ENCODE peak calls at places on chromosome 19, in eight cellular contexts. E is psoas muscle, K is WTC11, B is lower leg skin, I is thoracic aorta, Q is fibroblast of pulmonary artery, J is bronchial epithelial cell, L is ovary. H is an unnamed sample.

GRCh38 chr19:4676955-4677731 is 7.0 kb upstream of the MYDGF start:
- DNase-seq in Q (peak; percentile 56), L (no peak), J (peak; percentile 30), I (no peak), E (peak; percentile 87), K (peak; percentile 87), B (no peak), H (no peak)

GRCh38 chr19:14059093-14059480 is 2.8 kb downstream of the PALM3 start:
- DNase-seq in J (no peak), E (no peak), Q (no peak), K (peak; percentile 78), B (no peak), I (no peak), L (no peak), H (no peak)

GRCh38 chr19:46963093-46963734 is 56.4 kb upstream of the NPAS1 start:
- DNase-seq in E (no peak), Q (peak; percentile 98), K (no peak), J (no peak), B (no peak), I (no peak), L (no peak), H (no peak)

GRCh38 chr19:33661336-33661735 is 39.6 kb downstream of the CHST8 start:
- DNase-seq in B (no peak), E (no peak), I (no peak), J (no peak), L (no peak), Q (no peak), K (peak; percentile 7), H (no peak)

GRCh38 chr19:738509-739128 is 12.3 kb upstream of the MISP start:
- DNase-seq in I (no peak), B (no peak), Q (no peak), L (no peak), K (no peak), J (no peak), E (no peak), H (no peak)

GRCh38 chr19:48123907-48124675 is 13.5 kb upstream of the PLA2G4C start:
- DNase-seq in Q (peak; percentile 86), B (no peak), E (no peak), I (no peak), J (peak; percentile 96), K (no peak), L (no peak), H (no peak)

GRCh38 chr19:2477732-2478191 is 1.8 kb downstream of the GADD45B start:
- DNase-seq in J (no peak), Q (peak; percentile 64), I (no peak), K (no peak), B (no peak), E (peak; percentile 59), L (no peak), H (no peak)

GRCh38 chr19:11373885-11374448 is 499 bp upstream of the SWSAP1 start:
- DNase-seq in J (no peak), E (no peak), K (no peak), B (no peak), I (no peak), Q (no peak), L (no peak), H (no peak)

GRCh38 chr19:35730326-35730725 is 11.9 kb downstream of the IGFLR1 start:
- DNase-seq in I (no peak), E (peak; percentile 50), B (no peak), L (no peak), Q (no peak), K (no peak), J (no peak), H (no peak)

GRCh38 chr19:35731779-35732405 is 10.4 kb downstream of the IGFLR1 start:
- DNase-seq in K (no peak), J (no peak), E (no peak), I (no peak), L (no peak), Q (no peak), B (no peak), H (peak; percentile 15)

GRCh38 chr19:35729763-35730162 is 12.0 kb downstream of the KMT2B start:
- DNase-seq in J (no peak), Q (no peak), L (no peak), E (peak; percentile 47), I (no peak), K (no peak), B (no peak), H (no peak)

GRCh38 chr19:35732540-35733179 is 9.6 kb downstream of the IGFLR1 start:
- DNase-seq in E (no peak), I (no peak), Q (no peak), L (no peak), B (no peak), K (no peak), J (no peak), H (peak; percentile 20)

DNA sequence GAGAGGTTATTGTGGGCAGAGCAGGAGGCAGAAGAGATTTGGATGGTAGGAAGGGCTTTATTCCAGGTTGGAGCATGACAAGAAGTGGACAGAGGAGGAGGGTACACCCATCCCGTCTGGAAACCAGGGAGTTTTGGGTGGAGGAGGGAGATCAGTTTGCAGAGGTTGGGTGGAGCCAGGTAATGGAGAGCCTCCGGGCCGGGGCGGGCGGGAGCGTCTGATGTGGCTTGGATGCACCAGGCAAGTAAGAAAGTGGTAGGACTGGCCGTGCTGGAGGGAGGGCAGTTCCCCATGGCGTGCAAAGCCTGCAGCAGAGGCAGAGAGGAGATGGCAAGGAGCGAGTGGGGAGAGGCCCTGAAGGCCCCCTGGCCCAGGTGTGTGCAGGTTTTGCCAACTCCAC is 10.9 kb downstream of the IGFLR1 start:
- DNase-seq in L (no peak), J (no peak), B (no peak), Q (no peak), K (no peak), I (no peak), E (peak; percentile 30), H (peak; percentile 12)
- TF ChIP-seq CTCF in L (no peak), J (no peak), B (no peak), Q (no peak), K (no peak), I (no peak), E (no peak), H (no peak)

DNA sequence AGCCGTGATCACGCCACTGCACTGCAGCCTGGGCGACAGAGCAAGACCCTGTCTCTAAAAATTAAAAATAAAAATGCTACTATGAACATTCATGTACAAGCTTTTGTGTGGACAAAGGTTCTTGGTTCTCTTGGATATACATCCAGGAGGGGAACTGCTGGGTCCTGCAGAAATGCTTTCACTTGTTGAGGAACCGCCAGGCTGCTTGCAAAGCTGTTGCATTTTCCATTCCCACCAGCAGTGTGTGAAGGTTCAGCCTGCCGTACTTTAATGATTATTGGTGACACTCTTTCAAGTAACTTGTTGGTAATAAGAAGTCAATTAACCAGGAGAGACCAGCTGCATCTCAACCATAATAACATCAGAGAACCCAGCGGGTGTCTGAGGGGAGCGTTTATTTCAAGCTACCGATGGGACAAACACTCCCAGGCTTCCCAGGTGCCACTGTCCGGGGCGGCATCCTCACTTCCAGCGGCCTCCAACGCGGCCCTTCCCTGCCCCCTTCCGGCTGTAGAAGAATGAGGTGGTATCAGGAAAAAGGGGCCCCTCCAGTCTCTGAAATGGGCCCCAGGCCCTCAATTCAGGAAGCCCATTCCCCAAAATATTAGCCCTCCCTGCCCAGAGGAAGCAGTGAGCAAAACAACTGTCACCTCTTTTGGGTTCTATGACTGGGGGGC is 15.2 kb upstream of the PPP1R12C start:
- DNase-seq in L (no peak), K (no peak), I (no peak), Q (no peak), J (no peak), B (no peak), E (peak; percentile 40), H (no peak)
- TF ChIP-seq CTCF in L (no peak), K (no peak), I (no peak), Q (no peak), J (no peak), B (no peak), E (no peak), H (peak; percentile 22)

GRCh38 chr19:40640744-40641143 is 39.6 kb downstream of the LTBP4 start:
- DNase-seq in J (peak; percentile 17), Q (peak; percentile 44), B (no peak), K (no peak), I (no peak), L (no peak), E (no peak), H (no peak)

GRCh38 chr19:40639638-40639982 is 38.4 kb downstream of the LTBP4 start:
- DNase-seq in E (no peak), K (no peak), J (no peak), Q (no peak), I (no peak), L (no peak), B (no peak), H (no peak)

GRCh38 chr19:40642757-40643325 is 41.7 kb downstream of the LTBP4 start:
- DNase-seq in B (no peak), L (no peak), Q (no peak), K (no peak), E (no peak), I (no peak), J (no peak), H (no peak)

GRCh38 chr19:40642062-40642706 is 41.0 kb downstream of the LTBP4 start:
- DNase-seq in E (no peak), B (no peak), I (no peak), L (no peak), J (no peak), K (no peak), Q (no peak), H (no peak)

DNA sequence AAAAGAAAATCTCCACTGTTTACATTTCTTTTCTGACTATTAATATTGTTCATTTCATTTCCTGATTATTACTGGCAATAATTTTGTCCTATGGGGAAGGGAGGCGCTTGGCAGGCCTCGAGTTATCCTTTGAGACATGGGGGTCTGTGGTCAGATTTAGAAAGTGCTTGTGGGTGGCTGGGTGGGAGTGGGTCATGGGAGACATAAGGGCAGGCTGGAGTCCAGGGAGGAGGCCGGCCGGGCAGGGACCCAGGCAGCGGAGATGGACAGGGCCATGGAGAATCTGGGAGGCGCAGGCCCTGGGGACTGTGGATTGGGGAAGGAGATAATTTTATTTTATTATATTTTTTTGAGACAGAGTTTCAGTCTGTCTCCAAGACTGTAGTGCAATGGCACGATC is 40.1 kb downstream of the LTBP4 start:
- DNase-seq in K (no peak), L (no peak), J (no peak), B (no peak), Q (no peak), E (no peak), I (no peak), H (no peak)
- TF ChIP-seq CTCF in K (no peak), L (no peak), J (no peak), B (no peak), Q (no peak), E (no peak), I (no peak), H (no peak)

GRCh38 chr19:18671303-18672043 is 12.0 kb upstream of the CRTC1 start:
- DNase-seq in I (no peak), E (no peak), J (no peak), L (no peak), K (no peak), B (no peak), Q (no peak), H (no peak)

GRCh38 chr19:18670313-18670712 is 13.2 kb upstream of the CRTC1 start:
- DNase-seq in Q (no peak), E (no peak), B (no peak), J (no peak), K (no peak), I (no peak), L (no peak), H (no peak)

GRCh38 chr19:18672044-18672451 is 11.4 kb upstream of the CRTC1 start:
- DNase-seq in Q (no peak), L (no peak), K (no peak), B (no peak), J (no peak), E (peak; percentile 74), I (no peak), H (no peak)

GRCh38 chr19:18674616-18675015 is 8.9 kb upstream of the CRTC1 start:
- DNase-seq in L (no peak), B (no peak), Q (no peak), E (peak; percentile 61), J (no peak), I (no peak), K (no peak), H (no peak)

GRCh38 chr19:18672606-18673337 is 10.7 kb upstream of the CRTC1 start:
- DNase-seq in K (no peak), I (no peak), E (peak; percentile 79), Q (peak; percentile 53), J (peak; percentile 27), L (no peak), B (no peak), H (no peak)
- TF ChIP-seq CTCF in K (no peak), I (peak; percentile 29), E (peak; percentile 32), Q (peak; percentile 39), J (no peak), L (no peak), B (no peak), H (no peak)

H was measured in D721Med.